ENCODE peak calls at places on chromosomes 4 and X, in six cellular contexts. One of them, this sample, is unnamed.

GRCh38 chrX:30863969-30864368 is 25.1 kb downstream of the TAB3 start:
- DNase-seq in adrenal gland: no peak
- DNase-seq in adipocyte: no peak
- DNase-seq in BE2C: no peak
- DNase-seq in AG04450: peak; percentile 6
- DNase-seq in tibial nerve: no peak
- DNase-seq in this sample: no peak

GRCh38 chr4:109368661-109369060 is 65.0 kb upstream of the SEC24B start:
- DNase-seq in adrenal gland: no peak
- DNase-seq in adipocyte: no peak
- DNase-seq in BE2C: no peak
- DNase-seq in AG04450: no peak
- DNase-seq in tibial nerve: no peak
- DNase-seq in this sample: no peak

GRCh38 chrX:20061869-20062254 is 54.8 kb downstream of the MAP7D2 start:
- DNase-seq in adrenal gland: no peak
- DNase-seq in adipocyte: peak; percentile 59
- DNase-seq in BE2C: no peak
- DNase-seq in AG04450: no peak
- DNase-seq in tibial nerve: no peak
- DNase-seq in this sample: no peak

GRCh38 chr4:153122855-153123254 is 81.4 kb upstream of the TRIM2 start:
- DNase-seq in adrenal gland: no peak
- DNase-seq in adipocyte: no peak
- DNase-seq in BE2C: no peak
- DNase-seq in AG04450: no peak
- DNase-seq in tibial nerve: no peak
- DNase-seq in this sample: no peak

GRCh38 chrX:11381464-11381863 is 88.3 kb downstream of the AMELX start:
- DNase-seq in adrenal gland: peak; percentile 33
- DNase-seq in adipocyte: peak; percentile 83
- DNase-seq in BE2C: peak; percentile 8
- DNase-seq in AG04450: peak; percentile 18
- DNase-seq in tibial nerve: no peak
- DNase-seq in this sample: peak; percentile 19

GRCh38 chr4:87120411-87121162 is 99.8 kb downstream of the KLHL8 start:
- DNase-seq in adrenal gland: no peak
- DNase-seq in adipocyte: no peak
- DNase-seq in BE2C: no peak
- DNase-seq in AG04450: peak; percentile 67
- DNase-seq in tibial nerve: peak; percentile 47
- DNase-seq in this sample: no peak

GRCh38 chr4:6023766-6024165 is 5.5 kb upstream of the C4orf50 start:
- DNase-seq in adrenal gland: no peak
- DNase-seq in adipocyte: no peak
- DNase-seq in BE2C: no peak
- DNase-seq in AG04450: no peak
- DNase-seq in tibial nerve: no peak
- DNase-seq in this sample: no peak

GRCh38 chr4:185911556-185912064 is 99.6 kb upstream of the SORBS2 start:
- DNase-seq in adrenal gland: no peak
- DNase-seq in adipocyte: peak; percentile 17
- DNase-seq in BE2C: peak; percentile 83
- DNase-seq in AG04450: no peak
- DNase-seq in tibial nerve: no peak
- DNase-seq in this sample: no peak

GRCh38 chr4:15003441-15003890 is 1.2 kb downstream of the CPEB2 start:
- DNase-seq in adrenal gland: peak; percentile 71
- DNase-seq in adipocyte: peak; percentile 71
- DNase-seq in BE2C: peak; percentile 55
- DNase-seq in AG04450: no peak
- DNase-seq in tibial nerve: peak; percentile 20
- DNase-seq in this sample: peak; percentile 74

GRCh38 chr4:145878501-145879435 is 59.9 kb downstream of the ZNF827 start:
- DNase-seq in adrenal gland: no peak
- DNase-seq in adipocyte: peak; percentile 79
- DNase-seq in BE2C: peak; percentile 24
- DNase-seq in AG04450: peak; percentile 33
- DNase-seq in tibial nerve: no peak
- DNase-seq in this sample: no peak

GRCh38 chr4:188603646-188604045 is 464.4 kb downstream of the TRIML1 start:
- DNase-seq in adrenal gland: no peak
- DNase-seq in adipocyte: no peak
- DNase-seq in BE2C: no peak
- DNase-seq in AG04450: no peak
- DNase-seq in tibial nerve: no peak
- DNase-seq in this sample: no peak

GRCh38 chrX:103817502-103817901 is 14.6 kb downstream of the RAB9B start:
- DNase-seq in adrenal gland: peak; percentile 20
- DNase-seq in adipocyte: peak; percentile 79
- DNase-seq in BE2C: peak; percentile 25
- DNase-seq in AG04450: no peak
- DNase-seq in tibial nerve: no peak
- DNase-seq in this sample: peak; percentile 32

GRCh38 chr4:101856149-101856548 is 65.6 kb downstream of the BANK1 start:
- DNase-seq in adrenal gland: no peak
- DNase-seq in adipocyte: no peak
- DNase-seq in BE2C: no peak
- DNase-seq in AG04450: no peak
- DNase-seq in tibial nerve: no peak
- DNase-seq in this sample: no peak

GRCh38 chr4:153137677-153138630 is 66.3 kb upstream of the TRIM2 start:
- DNase-seq in adrenal gland: no peak
- DNase-seq in adipocyte: no peak
- DNase-seq in BE2C: peak; percentile 54
- DNase-seq in AG04450: no peak
- DNase-seq in tibial nerve: no peak
- DNase-seq in this sample: no peak

GRCh38 chrX:74284391-74284952 is 19.5 kb upstream of the ZCCHC13 start:
- DNase-seq in adrenal gland: no peak
- DNase-seq in adipocyte: no peak
- DNase-seq in BE2C: no peak
- DNase-seq in AG04450: no peak
- DNase-seq in tibial nerve: no peak
- DNase-seq in this sample: no peak

DNA sequence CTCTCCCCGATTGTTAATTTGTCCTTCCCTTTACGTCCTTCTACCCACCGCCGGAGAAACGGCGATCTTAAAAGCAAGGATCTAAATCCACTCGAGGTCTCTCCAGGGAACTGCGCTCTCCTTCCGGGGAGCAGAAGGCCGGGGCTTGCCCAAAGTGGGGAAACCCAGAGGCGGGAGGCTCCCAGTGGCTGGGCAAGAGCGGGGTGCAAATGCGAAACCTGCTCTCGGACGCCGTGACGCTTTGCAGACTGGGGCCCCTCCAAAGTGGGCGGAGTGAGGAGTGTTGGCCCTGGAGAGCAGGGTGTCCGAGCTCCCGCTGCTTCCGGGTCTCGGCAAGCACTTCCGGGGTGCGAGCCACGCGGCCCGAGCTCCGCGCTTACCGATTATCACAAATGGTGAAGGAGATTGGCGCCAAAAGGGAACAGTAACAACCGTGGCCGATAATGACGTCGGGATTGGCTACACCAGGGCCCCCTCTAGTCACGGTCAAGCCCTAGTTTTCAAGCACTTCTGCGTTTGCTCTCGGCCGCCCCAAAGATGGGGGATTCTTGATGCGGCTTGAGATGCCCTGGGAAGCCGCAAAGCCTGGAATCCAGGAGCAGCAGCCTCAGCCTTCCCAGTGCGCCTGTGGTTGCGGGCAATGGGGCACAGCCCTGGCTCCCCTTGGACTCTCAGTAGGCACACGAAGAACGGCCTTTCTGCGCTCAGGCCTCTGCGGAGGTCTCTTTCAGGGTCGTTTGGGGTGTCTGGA is 29.0 kb downstream of the HAND2 start:
- DNase-seq in adrenal gland: no peak
- DNase-seq in adipocyte: no peak
- DNase-seq in BE2C: no peak
- DNase-seq in AG04450: no peak
- DNase-seq in tibial nerve: no peak
- DNase-seq in this sample: peak; percentile 70
- H3K27me3 ChIP-seq in adrenal gland: peaks cover 61% of the 10 kb centered on the region
- H3K27me3 ChIP-seq in adipocyte: no peaks in the 10 kb centered on the region
- H3K27me3 ChIP-seq in BE2C: no peaks in the 10 kb centered on the region
- H3K27me3 ChIP-seq in AG04450: peaks cover 63% of the 10 kb centered on the region
- H3K27me3 ChIP-seq in tibial nerve: peaks cover 79% of the 10 kb centered on the region
- H3K27me3 ChIP-seq in this sample: peaks cover 85% of the 10 kb centered on the region

DNA sequence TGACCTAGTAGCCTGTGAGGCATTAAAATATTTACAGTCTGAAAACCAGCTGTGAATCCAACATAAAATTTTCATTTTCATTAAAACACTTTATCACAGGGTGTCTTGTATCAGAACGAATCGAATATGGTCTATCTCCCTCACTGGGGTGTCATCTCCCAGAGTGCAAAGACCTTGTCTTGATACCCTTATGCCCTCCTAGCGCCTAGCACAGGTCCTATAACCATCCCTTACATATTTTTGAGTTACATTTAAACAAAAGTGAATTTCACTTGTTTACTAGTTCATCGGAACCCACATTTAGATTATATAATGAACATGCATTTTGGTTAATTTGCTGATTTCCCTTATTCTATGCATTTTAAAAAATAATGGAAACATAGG is 14.0 kb downstream of the DIPK2B start:
- DNase-seq in adrenal gland: no peak
- DNase-seq in adipocyte: no peak
- DNase-seq in BE2C: no peak
- DNase-seq in AG04450: no peak
- DNase-seq in tibial nerve: no peak
- DNase-seq in this sample: no peak
- H3K4me3 ChIP-seq in adrenal gland: no peak overlapping the region
- H3K4me3 ChIP-seq in adipocyte: peak overlapping the region; percentile 79
- H3K4me3 ChIP-seq in BE2C: no peak overlapping the region
- H3K4me3 ChIP-seq in AG04450: no peak overlapping the region
- H3K4me3 ChIP-seq in tibial nerve: no peak overlapping the region
- H3K4me3 ChIP-seq in this sample: no peak overlapping the region

DNA sequence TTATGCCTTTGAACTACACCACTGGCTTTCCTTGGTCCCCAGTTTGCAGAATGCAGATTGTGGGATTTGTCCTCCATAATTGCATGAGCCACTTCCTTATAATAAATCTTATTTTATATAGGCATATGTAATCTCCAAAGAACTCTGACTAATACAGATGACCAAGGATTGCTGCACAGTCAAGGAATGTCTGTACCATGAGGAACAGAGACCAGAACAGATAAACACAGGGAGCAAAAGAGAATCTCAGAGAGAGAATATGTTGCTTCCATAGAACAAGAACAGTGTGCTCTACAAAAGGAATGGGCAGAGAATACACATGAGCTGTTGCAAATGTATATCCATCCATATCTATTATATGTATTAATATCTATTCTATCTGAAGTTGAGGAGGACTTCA is 111.1 kb downstream of the ADRA2C start:
- DNase-seq in adrenal gland: no peak
- DNase-seq in adipocyte: no peak
- DNase-seq in BE2C: no peak
- DNase-seq in AG04450: no peak
- DNase-seq in tibial nerve: no peak
- DNase-seq in this sample: no peak
- H3K27me3 ChIP-seq in adrenal gland: peaks cover 29% of the 10 kb centered on the region
- H3K27me3 ChIP-seq in adipocyte: peaks cover 47% of the 10 kb centered on the region
- H3K27me3 ChIP-seq in BE2C: no peaks in the 10 kb centered on the region
- H3K27me3 ChIP-seq in AG04450: peaks cover 58% of the 10 kb centered on the region
- H3K27me3 ChIP-seq in tibial nerve: peaks cover 84% of the 10 kb centered on the region
- H3K27me3 ChIP-seq in this sample: peaks cover 22% of the 10 kb centered on the region

GRCh38 chrX:8782595-8782994 is 18.6 kb downstream of the FAM9A start:
- DNase-seq in adrenal gland: no peak
- DNase-seq in adipocyte: no peak
- DNase-seq in BE2C: no peak
- DNase-seq in AG04450: no peak
- DNase-seq in tibial nerve: no peak
- DNase-seq in this sample: no peak
- H3K4me3 ChIP-seq in adrenal gland: no peak overlapping the region
- H3K4me3 ChIP-seq in adipocyte: no peak overlapping the region
- H3K4me3 ChIP-seq in BE2C: no peak overlapping the region
- H3K4me3 ChIP-seq in AG04450: no peak overlapping the region
- H3K4me3 ChIP-seq in tibial nerve: no peak overlapping the region
- H3K4me3 ChIP-seq in this sample: no peak overlapping the region

GRCh38 chrX:124725467-124725866 is 379.1 kb downstream of the SH2D1A start:
- DNase-seq in adrenal gland: no peak
- DNase-seq in adipocyte: no peak
- DNase-seq in BE2C: no peak
- DNase-seq in AG04450: no peak
- DNase-seq in tibial nerve: no peak
- DNase-seq in this sample: no peak
- H3K27me3 ChIP-seq in adrenal gland: no peaks in the 10 kb centered on the region
- H3K27me3 ChIP-seq in adipocyte: no peaks in the 10 kb centered on the region
- H3K27me3 ChIP-seq in BE2C: no peaks in the 10 kb centered on the region
- H3K27me3 ChIP-seq in AG04450: no peaks in the 10 kb centered on the region
- H3K27me3 ChIP-seq in tibial nerve: no peaks in the 10 kb centered on the region
- H3K27me3 ChIP-seq in this sample: no peaks in the 10 kb centered on the region

This sample was measured in H7.